ENCODE peak calls at places on chromosome 18, in eight cellular contexts. Y is ELR; L is sigmoid colon; E is aorta; N is nucleus accumbens; U is AG04449; Z is NCI-H1092 treated with DMSO at 0.1 percent for 48 hours; T is activated T-helper 1 cell treated with anti-CD3 and anti-CD28 coated beads, Interleukin-12 subunit alpha, Interleukin-12 subunit beta, Interleukin-2, Interleukin-4 antibody, amounts not matched to agents 30 ng/mL and 10 ng/mL and 1 ng/mL, durations not matched to agents 14 hours and 24 hours and 36 hours. K is an unnamed sample.

GRCh38 chr18:30566877-30567276 is 475.7 kb downstream of the DSC3 start:
- DNase-seq in Z (no peak), Y (no peak), L (no peak), E (no peak), T (no peak), N (no peak), U (no peak), K (no peak)

GRCh38 chr18:3985664-3986063 is 469.4 kb downstream of the DLGAP1 start:
- DNase-seq in Y (peak), L (no peak), E (no peak), T (no peak), U (peak), Z (no peak), N (no peak), K (no peak)

GRCh38 chr18:58438161-58438983 is 190.5 kb downstream of the ALPK2 start:
- DNase-seq in L (no peak), N (no peak), Y (peak), U (no peak), E (no peak), T (peak), Z (no peak), K (no peak)

GRCh38 chr18:30970201-30970816 is 72.2 kb downstream of the DSC3 start:
- DNase-seq in U (no peak), T (no peak), E (no peak), N (no peak), L (no peak), Y (peak), Z (peak), K (no peak)

GRCh38 chr18:13471971-13472628 is 253.5 kb downstream of the LDLRAD4 start:
- DNase-seq in N (no peak), L (no peak), E (no peak), T (no peak), Z (peak), Y (no peak), U (no peak), K (no peak)

GRCh38 chr18:8242306-8242705 is 366.9 kb upstream of the RAB12 start:
- DNase-seq in L (no peak), U (no peak), Z (no peak), E (no peak), N (no peak), T (no peak), Y (no peak), K (no peak)

GRCh38 chr18:62825382-62825781 is 110.0 kb downstream of the PHLPP1 start:
- DNase-seq in E (no peak), T (no peak), Z (no peak), N (no peak), U (no peak), L (no peak), Y (no peak), K (no peak)

GRCh38 chr18:28267878-28268625 is 91.1 kb upstream of the CDH2 start:
- DNase-seq in U (no peak), Z (no peak), Y (peak), E (no peak), T (no peak), N (no peak), L (no peak), K (no peak)

GRCh38 chr18:44341759-44342158 is 338.9 kb upstream of the SETBP1 start:
- DNase-seq in L (no peak), Y (no peak), E (no peak), N (no peak), T (no peak), U (no peak), Z (no peak), K (no peak)

GRCh38 chr18:78965260-78965659 is 14.4 kb upstream of the SALL3 start:
- DNase-seq in T (no peak), N (no peak), U (no peak), E (no peak), Y (no peak), Z (no peak), L (no peak), K (no peak)